ENCODE peak calls at places on chromosomes 13 and 19, in five cellular contexts. K, R, C, H and G are unnamed samples.

GRCh38 chr19:19443283-19443682 is 37.8 kb downstream of the GATAD2A start:
- DNase-seq in R (no peak), C (no peak), H (no peak), K (no peak), G (no peak)

GRCh38 chr19:50416034-50416814 is 2.5 kb upstream of the SPIB start:
- DNase-seq in C (no peak), K (no peak), H (no peak), R (no peak), G (no peak)

GRCh38 chr19:7933411-7933810 is 7.5 kb upstream of the CTXN1 start:
- DNase-seq in K (no peak), H (no peak), C (no peak), R (no peak), G (no peak)

GRCh38 chr19:54256250-54257115 is 590 bp downstream of the LILRB5 start:
- DNase-seq in K (no peak), R (no peak), H (no peak), C (peak; percentile 37), G (no peak)

GRCh38 chr19:41914906-41915247 is 13.4 kb downstream of the ERFL start:
- DNase-seq in H (no peak), R (no peak), K (no peak), C (no peak), G (no peak)

GRCh38 chr19:40519352-40520322 is 52.8 kb downstream of the SPTBN4 start:
- DNase-seq in C (peak; percentile 81), H (no peak), K (no peak), R (peak; percentile 74), G (peak; percentile 10)

GRCh38 chr13:48873598-48873997 is 102.1 kb upstream of the FNDC3A start:
- DNase-seq in K (no peak), C (peak; percentile 77), R (peak; percentile 18), H (no peak), G (no peak)

GRCh38 chr13:51894239-51894638 is 32.5 kb downstream of the CCDC70 start:
- DNase-seq in K (no peak), H (no peak), C (peak; percentile 65), R (no peak), G (no peak)

GRCh38 chr19:46328079-46328478 is 18.8 kb upstream of the PPP5C start:
- DNase-seq in H (no peak), R (no peak), C (no peak), K (no peak), G (no peak)

GRCh38 chr13:30576528-30576927 is 41.2 kb upstream of the USPL1 start:
- DNase-seq in R (no peak), C (no peak), H (no peak), K (no peak), G (peak; percentile 53)

GRCh38 chr19:11505504-11506100 is at the start of gene ZNF653:
- DNase-seq in K (peak; percentile 94), C (peak; percentile 97), R (peak; percentile 99), H (peak; percentile 94), G (peak; percentile 90)

GRCh38 chr13:48125794-48126228 is 30.9 kb upstream of the MED4 start:
- DNase-seq in H (peak; percentile 92), C (no peak), K (peak; percentile 73), R (no peak), G (no peak)

GRCh38 chr13:50467156-50467814 is 376.2 kb downstream of the DLEU7 start:
- DNase-seq in C (no peak), R (no peak), H (no peak), K (no peak), G (no peak)

GRCh38 chr13:75101348-75101747 is 380.6 kb downstream of the TBC1D4 start:
- DNase-seq in R (no peak), H (no peak), K (no peak), C (no peak), G (no peak)

GRCh38 chr13:97125051-97125809 is 96.9 kb upstream of the MBNL2 start:
- DNase-seq in C (no peak), H (no peak), R (peak; percentile 38), K (peak; percentile 61), G (peak; percentile 77)

GRCh38 chr19:57613941-57614743 is at the start of gene ZNF134:
- DNase-seq in K (peak; percentile 96), C (peak; percentile 96), H (peak; percentile 84), R (peak; percentile 94), G (peak; percentile 82)

GRCh38 chr19:50377051-50377441 is 789 bp downstream of the NR1H2 start:
- DNase-seq in R (no peak), K (peak; percentile 51), H (peak; percentile 14), C (peak; percentile 90), G (no peak)

GRCh38 chr19:35935911-35936737 is at the start of gene LRFN3:
- DNase-seq in C (peak; percentile 88), K (peak; percentile 89), R (peak; percentile 95), H (peak; percentile 45), G (peak; percentile 46)

GRCh38 chr19:8215783-8216182 is 6.6 kb downstream of the CERS4 start:
- DNase-seq in C (no peak), K (no peak), H (no peak), R (no peak), G (no peak)

GRCh38 chr13:32045963-32046785 is 14.6 kb downstream of the FRY start:
- DNase-seq in K (no peak), H (peak; percentile 21), C (no peak), R (no peak), G (peak; percentile 24)

GRCh38 chr19:7670150-7670784 is 1.4 kb downstream of the RETN start:
- DNase-seq in H (no peak), C (no peak), R (peak; percentile 69), K (peak; percentile 26), G (no peak)

GRCh38 chr19:7575426-7576040 is 20.1 kb upstream of the CAMSAP3 start:
- DNase-seq in K (no peak), H (no peak), C (no peak), R (no peak), G (peak; percentile 17)

GRCh38 chr13:62360609-62361008 is 945.0 kb upstream of the PCDH20 start:
- DNase-seq in C (no peak), R (no peak), K (no peak), H (no peak), G (no peak)

GRCh38 chr13:109778102-109778542 is 8.3 kb downstream of the IRS2 start:
- DNase-seq in R (peak; percentile 29), C (no peak), K (no peak), H (peak; percentile 35), G (no peak)

GRCh38 chr13:99734013-99734693 is 232.9 kb downstream of the TM9SF2 start:
- DNase-seq in R (no peak), K (no peak), H (no peak), C (no peak), G (no peak)

GRCh38 chr19:13783565-13784500 is 9.6 kb downstream of the C19orf53 start:
- DNase-seq in H (peak; percentile 58), C (no peak), R (no peak), K (no peak), G (no peak)

GRCh38 chr19:1221141-1221903 is 15.7 kb downstream of the STK11 start:
- DNase-seq in H (peak; percentile 53), K (peak; percentile 85), C (peak; percentile 82), R (peak; percentile 75), G (no peak)
- TF ChIP-seq CTCF in H (peak; percentile 64), K (peak; percentile 80), C (peak; percentile 74), R (peak; percentile 65), G (peak; percentile 83)

DNA sequence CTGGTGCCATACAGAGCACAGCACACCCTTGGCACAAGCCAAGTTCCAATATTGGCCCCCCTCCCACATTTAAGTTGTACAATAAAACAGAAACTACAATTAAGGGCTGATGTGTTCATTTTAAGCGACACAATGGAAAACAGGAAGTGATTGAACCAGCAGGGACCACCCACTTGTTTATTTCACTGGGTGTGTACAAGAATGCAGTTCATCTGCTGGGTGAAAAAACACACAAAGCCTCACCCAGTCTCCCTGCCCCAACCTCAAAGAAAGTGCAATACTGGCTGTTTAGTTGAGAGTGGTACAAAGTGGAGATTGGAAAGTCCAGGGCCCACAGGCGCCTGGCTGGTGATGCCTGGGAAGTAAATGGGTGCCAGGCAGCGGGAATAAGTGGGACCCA is 322.0 kb downstream of the ZNF536 start:
- DNase-seq in H (no peak), K (no peak), C (no peak), R (no peak), G (no peak)
- H3K27me3 ChIP-seq in H (no peaks in the 10 kb centered on the region), K (no peaks in the 10 kb centered on the region), C (no peaks in the 10 kb centered on the region), R (peaks cover 10% of the 10 kb centered on the region), G (peaks cover 9% of the 10 kb centered on the region)

DNA sequence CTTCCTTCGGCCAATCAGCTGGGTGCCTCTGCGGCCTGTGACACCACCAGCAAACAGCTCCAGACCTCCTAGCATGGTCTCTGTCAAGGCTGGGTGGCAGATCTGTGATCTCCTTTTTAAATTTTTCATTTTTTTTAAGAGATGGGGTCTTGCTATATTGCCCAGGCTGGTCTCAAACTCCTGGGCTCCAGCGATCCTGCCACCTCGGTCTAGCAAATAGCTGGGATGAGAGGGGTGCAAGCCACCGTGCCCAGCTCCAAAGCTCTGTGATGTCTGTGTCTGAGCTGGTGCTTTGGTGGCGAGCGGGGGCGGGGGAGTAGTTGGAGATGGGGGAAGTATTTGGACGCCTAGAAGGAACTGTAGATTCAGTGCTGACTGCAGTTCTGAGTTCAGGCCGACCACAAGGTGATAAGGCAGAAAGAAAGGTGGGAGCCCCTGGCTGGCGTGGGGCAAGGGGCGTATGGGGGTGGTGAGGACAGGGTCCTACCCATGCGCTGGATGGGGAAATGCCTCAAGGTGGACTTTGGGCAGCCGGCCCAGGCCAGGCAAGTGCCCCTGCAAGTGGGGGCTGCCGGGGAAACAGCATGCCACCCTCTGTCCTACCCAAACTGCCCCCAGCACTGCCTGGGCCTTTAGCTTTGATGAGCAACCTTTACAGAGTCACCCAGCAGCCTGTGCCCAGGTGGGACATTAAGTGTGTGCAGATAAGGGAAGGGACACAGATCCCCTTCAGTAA is 5.5 kb downstream of the DPP9 start:
- DNase-seq in C (no peak), K (no peak), R (no peak), H (no peak), G (peak; percentile 35)
- H3K27ac ChIP-seq in C (no peak overlapping the region), K (no peak overlapping the region), R (no peak overlapping the region), H (peak overlapping the region; percentile 9), G (peak overlapping the region; percentile 92)

GRCh38 chr19:4622695-4623421 is 16.5 kb upstream of the TNFAIP8L1 start:
- DNase-seq in K (no peak), C (peak; percentile 80), H (no peak), R (no peak), G (no peak)

GRCh38 chr19:4620675-4621074 is 18.6 kb upstream of the TNFAIP8L1 start:
- DNase-seq in C (no peak), H (no peak), K (no peak), R (no peak), G (no peak)

GRCh38 chr19:4619668-4620294 is 19.5 kb upstream of the TNFAIP8L1 start:
- DNase-seq in K (no peak), R (no peak), H (no peak), C (no peak), G (no peak)

GRCh38 chr19:4624301-4624700 is 15.0 kb upstream of the TNFAIP8L1 start:
- DNase-seq in R (no peak), H (no peak), K (no peak), C (no peak), G (no peak)

GRCh38 chr19:4624733-4625362 is 14.5 kb upstream of the TNFAIP8L1 start:
- DNase-seq in R (peak; percentile 61), C (peak; percentile 88), K (no peak), H (peak; percentile 42), G (no peak)
- TF ChIP-seq CTCF in R (peak; percentile 49), C (peak; percentile 79), K (no peak), H (no peak), G (peak; percentile 63)